ENCODE peak calls at places on chromosomes 13 and 19, in eight cellular contexts. One of them, this sample, is unnamed.

GRCh38 chr13:79241697-79242096 is 164.4 kb downstream of the RBM26 start:
- DNase-seq in stimulated activated CD8-positive, alpha-beta memory T cell treated with anti-CD3 and anti-CD28 coated beads, Interleukin-12 subunit alpha, Interleukin-12 subunit beta, amount 100 ng/mL, for 4 hours: no peak
- DNase-seq in breast epithelium: no peak
- DNase-seq in stimulated activated CD4-positive, alpha-beta T cell treated with anti-CD3 and anti-CD28 coated beads, Interleukin-2, amount 100 ng/mL, for 48 hours: no peak
- DNase-seq in AG09309: no peak
- DNase-seq in T-cell: no peak
- DNase-seq in stimulated activated naive CD4-positive, alpha-beta T cell: no peak
- DNase-seq in LoVo: no peak
- DNase-seq in this sample: no peak

GRCh38 chr19:38213911-38214625 is 10.0 kb downstream of the DPF1 start:
- DNase-seq in stimulated activated CD8-positive, alpha-beta memory T cell treated with anti-CD3 and anti-CD28 coated beads, Interleukin-12 subunit alpha, Interleukin-12 subunit beta, amount 100 ng/mL, for 4 hours: peak
- DNase-seq in breast epithelium: no peak
- DNase-seq in stimulated activated CD4-positive, alpha-beta T cell treated with anti-CD3 and anti-CD28 coated beads, Interleukin-2, amount 100 ng/mL, for 48 hours: peak
- DNase-seq in AG09309: peak
- DNase-seq in T-cell: peak
- DNase-seq in stimulated activated naive CD4-positive, alpha-beta T cell: no peak
- DNase-seq in LoVo: no peak
- DNase-seq in this sample: no peak

GRCh38 chr13:25042141-25042540 is 53.8 kb upstream of the PABPC3 start:
- DNase-seq in stimulated activated CD8-positive, alpha-beta memory T cell treated with anti-CD3 and anti-CD28 coated beads, Interleukin-12 subunit alpha, Interleukin-12 subunit beta, amount 100 ng/mL, for 4 hours: no peak
- DNase-seq in breast epithelium: no peak
- DNase-seq in stimulated activated CD4-positive, alpha-beta T cell treated with anti-CD3 and anti-CD28 coated beads, Interleukin-2, amount 100 ng/mL, for 48 hours: no peak
- DNase-seq in AG09309: no peak
- DNase-seq in T-cell: no peak
- DNase-seq in stimulated activated naive CD4-positive, alpha-beta T cell: no peak
- DNase-seq in LoVo: no peak
- DNase-seq in this sample: no peak

GRCh38 chr19:32234663-32235217 is 110.7 kb upstream of the ZNF507 start:
- DNase-seq in stimulated activated CD8-positive, alpha-beta memory T cell treated with anti-CD3 and anti-CD28 coated beads, Interleukin-12 subunit alpha, Interleukin-12 subunit beta, amount 100 ng/mL, for 4 hours: no peak
- DNase-seq in breast epithelium: no peak
- DNase-seq in stimulated activated CD4-positive, alpha-beta T cell treated with anti-CD3 and anti-CD28 coated beads, Interleukin-2, amount 100 ng/mL, for 48 hours: no peak
- DNase-seq in AG09309: no peak
- DNase-seq in T-cell: no peak
- DNase-seq in stimulated activated naive CD4-positive, alpha-beta T cell: no peak
- DNase-seq in LoVo: no peak
- DNase-seq in this sample: no peak

GRCh38 chr19:16573925-16574324 is 1.7 kb upstream of the SLC35E1 start:
- DNase-seq in stimulated activated CD8-positive, alpha-beta memory T cell treated with anti-CD3 and anti-CD28 coated beads, Interleukin-12 subunit alpha, Interleukin-12 subunit beta, amount 100 ng/mL, for 4 hours: no peak
- DNase-seq in breast epithelium: no peak
- DNase-seq in stimulated activated CD4-positive, alpha-beta T cell treated with anti-CD3 and anti-CD28 coated beads, Interleukin-2, amount 100 ng/mL, for 48 hours: no peak
- DNase-seq in AG09309: no peak
- DNase-seq in T-cell: no peak
- DNase-seq in stimulated activated naive CD4-positive, alpha-beta T cell: no peak
- DNase-seq in LoVo: no peak
- DNase-seq in this sample: no peak

GRCh38 chr19:31905980-31906948 is 439.1 kb upstream of the ZNF507 start:
- DNase-seq in stimulated activated CD8-positive, alpha-beta memory T cell treated with anti-CD3 and anti-CD28 coated beads, Interleukin-12 subunit alpha, Interleukin-12 subunit beta, amount 100 ng/mL, for 4 hours: no peak
- DNase-seq in breast epithelium: no peak
- DNase-seq in stimulated activated CD4-positive, alpha-beta T cell treated with anti-CD3 and anti-CD28 coated beads, Interleukin-2, amount 100 ng/mL, for 48 hours: no peak
- DNase-seq in AG09309: no peak
- DNase-seq in T-cell: no peak
- DNase-seq in stimulated activated naive CD4-positive, alpha-beta T cell: no peak
- DNase-seq in LoVo: no peak
- DNase-seq in this sample: no peak

GRCh38 chr13:27967736-27968315 is 1.3 kb downstream of the CDX2 start:
- DNase-seq in stimulated activated CD8-positive, alpha-beta memory T cell treated with anti-CD3 and anti-CD28 coated beads, Interleukin-12 subunit alpha, Interleukin-12 subunit beta, amount 100 ng/mL, for 4 hours: no peak
- DNase-seq in breast epithelium: no peak
- DNase-seq in stimulated activated CD4-positive, alpha-beta T cell treated with anti-CD3 and anti-CD28 coated beads, Interleukin-2, amount 100 ng/mL, for 48 hours: no peak
- DNase-seq in AG09309: no peak
- DNase-seq in T-cell: no peak
- DNase-seq in stimulated activated naive CD4-positive, alpha-beta T cell: no peak
- DNase-seq in LoVo: no peak
- DNase-seq in this sample: no peak

GRCh38 chr19:53865523-53865917 is 2.2 kb upstream of the MYADM start:
- DNase-seq in stimulated activated CD8-positive, alpha-beta memory T cell treated with anti-CD3 and anti-CD28 coated beads, Interleukin-12 subunit alpha, Interleukin-12 subunit beta, amount 100 ng/mL, for 4 hours: no peak
- DNase-seq in breast epithelium: no peak
- DNase-seq in stimulated activated CD4-positive, alpha-beta T cell treated with anti-CD3 and anti-CD28 coated beads, Interleukin-2, amount 100 ng/mL, for 48 hours: no peak
- DNase-seq in AG09309: no peak
- DNase-seq in T-cell: no peak
- DNase-seq in stimulated activated naive CD4-positive, alpha-beta T cell: no peak
- DNase-seq in LoVo: no peak
- DNase-seq in this sample: no peak

GRCh38 chr19:7848779-7849457 is 18.9 kb downstream of the EVI5L start:
- DNase-seq in stimulated activated CD8-positive, alpha-beta memory T cell treated with anti-CD3 and anti-CD28 coated beads, Interleukin-12 subunit alpha, Interleukin-12 subunit beta, amount 100 ng/mL, for 4 hours: no peak
- DNase-seq in breast epithelium: no peak
- DNase-seq in stimulated activated CD4-positive, alpha-beta T cell treated with anti-CD3 and anti-CD28 coated beads, Interleukin-2, amount 100 ng/mL, for 48 hours: no peak
- DNase-seq in AG09309: no peak
- DNase-seq in T-cell: no peak
- DNase-seq in stimulated activated naive CD4-positive, alpha-beta T cell: no peak
- DNase-seq in LoVo: no peak
- DNase-seq in this sample: peak

GRCh38 chr13:100156786-100157185 is 67.9 kb downstream of the PCCA start:
- DNase-seq in stimulated activated CD8-positive, alpha-beta memory T cell treated with anti-CD3 and anti-CD28 coated beads, Interleukin-12 subunit alpha, Interleukin-12 subunit beta, amount 100 ng/mL, for 4 hours: no peak
- DNase-seq in breast epithelium: no peak
- DNase-seq in stimulated activated CD4-positive, alpha-beta T cell treated with anti-CD3 and anti-CD28 coated beads, Interleukin-2, amount 100 ng/mL, for 48 hours: no peak
- DNase-seq in AG09309: peak
- DNase-seq in T-cell: no peak
- DNase-seq in stimulated activated naive CD4-positive, alpha-beta T cell: no peak
- DNase-seq in LoVo: no peak
- DNase-seq in this sample: no peak

GRCh38 chr19:4556574-4557185 is 2.8 kb downstream of the SEMA6B start:
- DNase-seq in stimulated activated CD8-positive, alpha-beta memory T cell treated with anti-CD3 and anti-CD28 coated beads, Interleukin-12 subunit alpha, Interleukin-12 subunit beta, amount 100 ng/mL, for 4 hours: no peak
- DNase-seq in breast epithelium: no peak
- DNase-seq in stimulated activated CD4-positive, alpha-beta T cell treated with anti-CD3 and anti-CD28 coated beads, Interleukin-2, amount 100 ng/mL, for 48 hours: peak
- DNase-seq in AG09309: no peak
- DNase-seq in T-cell: no peak
- DNase-seq in stimulated activated naive CD4-positive, alpha-beta T cell: no peak
- DNase-seq in LoVo: peak
- DNase-seq in this sample: no peak

GRCh38 chr13:100879255-100879654 is 204.7 kb upstream of the TMTC4 start:
- DNase-seq in stimulated activated CD8-positive, alpha-beta memory T cell treated with anti-CD3 and anti-CD28 coated beads, Interleukin-12 subunit alpha, Interleukin-12 subunit beta, amount 100 ng/mL, for 4 hours: no peak
- DNase-seq in breast epithelium: no peak
- DNase-seq in stimulated activated CD4-positive, alpha-beta T cell treated with anti-CD3 and anti-CD28 coated beads, Interleukin-2, amount 100 ng/mL, for 48 hours: no peak
- DNase-seq in AG09309: no peak
- DNase-seq in T-cell: no peak
- DNase-seq in stimulated activated naive CD4-positive, alpha-beta T cell: no peak
- DNase-seq in LoVo: no peak
- DNase-seq in this sample: no peak

GRCh38 chr19:16627194-16627927 is 643 bp downstream of the MED26 start:
- DNase-seq in stimulated activated CD8-positive, alpha-beta memory T cell treated with anti-CD3 and anti-CD28 coated beads, Interleukin-12 subunit alpha, Interleukin-12 subunit beta, amount 100 ng/mL, for 4 hours: peak
- DNase-seq in breast epithelium: no peak
- DNase-seq in stimulated activated CD4-positive, alpha-beta T cell treated with anti-CD3 and anti-CD28 coated beads, Interleukin-2, amount 100 ng/mL, for 48 hours: no peak
- DNase-seq in AG09309: no peak
- DNase-seq in T-cell: no peak
- DNase-seq in stimulated activated naive CD4-positive, alpha-beta T cell: peak
- DNase-seq in LoVo: no peak
- DNase-seq in this sample: no peak

GRCh38 chr19:41354343-41354974 is 737 bp upstream of the TGFB1 start:
- DNase-seq in stimulated activated CD8-positive, alpha-beta memory T cell treated with anti-CD3 and anti-CD28 coated beads, Interleukin-12 subunit alpha, Interleukin-12 subunit beta, amount 100 ng/mL, for 4 hours: no peak
- DNase-seq in breast epithelium: no peak
- DNase-seq in stimulated activated CD4-positive, alpha-beta T cell treated with anti-CD3 and anti-CD28 coated beads, Interleukin-2, amount 100 ng/mL, for 48 hours: no peak
- DNase-seq in AG09309: no peak
- DNase-seq in T-cell: no peak
- DNase-seq in stimulated activated naive CD4-positive, alpha-beta T cell: no peak
- DNase-seq in LoVo: no peak
- DNase-seq in this sample: no peak

GRCh38 chr13:71786815-71787214 is 80.2 kb downstream of the DACH1 start:
- DNase-seq in stimulated activated CD8-positive, alpha-beta memory T cell treated with anti-CD3 and anti-CD28 coated beads, Interleukin-12 subunit alpha, Interleukin-12 subunit beta, amount 100 ng/mL, for 4 hours: no peak
- DNase-seq in breast epithelium: no peak
- DNase-seq in stimulated activated CD4-positive, alpha-beta T cell treated with anti-CD3 and anti-CD28 coated beads, Interleukin-2, amount 100 ng/mL, for 48 hours: no peak
- DNase-seq in AG09309: no peak
- DNase-seq in T-cell: no peak
- DNase-seq in stimulated activated naive CD4-positive, alpha-beta T cell: no peak
- DNase-seq in LoVo: no peak
- DNase-seq in this sample: no peak

GRCh38 chr19:36950335-36951119 is 34.4 kb downstream of the ZNF568 start:
- DNase-seq in stimulated activated CD8-positive, alpha-beta memory T cell treated with anti-CD3 and anti-CD28 coated beads, Interleukin-12 subunit alpha, Interleukin-12 subunit beta, amount 100 ng/mL, for 4 hours: no peak
- DNase-seq in breast epithelium: no peak
- DNase-seq in stimulated activated CD4-positive, alpha-beta T cell treated with anti-CD3 and anti-CD28 coated beads, Interleukin-2, amount 100 ng/mL, for 48 hours: no peak
- DNase-seq in AG09309: no peak
- DNase-seq in T-cell: no peak
- DNase-seq in stimulated activated naive CD4-positive, alpha-beta T cell: no peak
- DNase-seq in LoVo: no peak
- DNase-seq in this sample: no peak

GRCh38 chr19:40521276-40521675 is 54.5 kb downstream of the SPTBN4 start:
- DNase-seq in stimulated activated CD8-positive, alpha-beta memory T cell treated with anti-CD3 and anti-CD28 coated beads, Interleukin-12 subunit alpha, Interleukin-12 subunit beta, amount 100 ng/mL, for 4 hours: no peak
- DNase-seq in breast epithelium: no peak
- DNase-seq in stimulated activated CD4-positive, alpha-beta T cell treated with anti-CD3 and anti-CD28 coated beads, Interleukin-2, amount 100 ng/mL, for 48 hours: no peak
- DNase-seq in AG09309: peak
- DNase-seq in T-cell: no peak
- DNase-seq in stimulated activated naive CD4-positive, alpha-beta T cell: no peak
- DNase-seq in LoVo: no peak
- DNase-seq in this sample: no peak

GRCh38 chr13:42068886-42069285 is 20.4 kb downstream of the DGKH start:
- DNase-seq in stimulated activated CD8-positive, alpha-beta memory T cell treated with anti-CD3 and anti-CD28 coated beads, Interleukin-12 subunit alpha, Interleukin-12 subunit beta, amount 100 ng/mL, for 4 hours: no peak
- DNase-seq in breast epithelium: no peak
- DNase-seq in stimulated activated CD4-positive, alpha-beta T cell treated with anti-CD3 and anti-CD28 coated beads, Interleukin-2, amount 100 ng/mL, for 48 hours: no peak
- DNase-seq in AG09309: no peak
- DNase-seq in T-cell: no peak
- DNase-seq in stimulated activated naive CD4-positive, alpha-beta T cell: no peak
- DNase-seq in LoVo: no peak
- DNase-seq in this sample: no peak

GRCh38 chr13:47661076-47661475 is 340.0 kb downstream of the SUCLA2 start:
- DNase-seq in stimulated activated CD8-positive, alpha-beta memory T cell treated with anti-CD3 and anti-CD28 coated beads, Interleukin-12 subunit alpha, Interleukin-12 subunit beta, amount 100 ng/mL, for 4 hours: no peak
- DNase-seq in breast epithelium: no peak
- DNase-seq in stimulated activated CD4-positive, alpha-beta T cell treated with anti-CD3 and anti-CD28 coated beads, Interleukin-2, amount 100 ng/mL, for 48 hours: no peak
- DNase-seq in AG09309: peak
- DNase-seq in T-cell: no peak
- DNase-seq in stimulated activated naive CD4-positive, alpha-beta T cell: no peak
- DNase-seq in LoVo: no peak
- DNase-seq in this sample: no peak

GRCh38 chr19:2982983-2983350 is 5.6 kb downstream of the TLE6 start:
- DNase-seq in stimulated activated CD8-positive, alpha-beta memory T cell treated with anti-CD3 and anti-CD28 coated beads, Interleukin-12 subunit alpha, Interleukin-12 subunit beta, amount 100 ng/mL, for 4 hours: no peak
- DNase-seq in breast epithelium: peak
- DNase-seq in stimulated activated CD4-positive, alpha-beta T cell treated with anti-CD3 and anti-CD28 coated beads, Interleukin-2, amount 100 ng/mL, for 48 hours: no peak
- DNase-seq in AG09309: no peak
- DNase-seq in T-cell: no peak
- DNase-seq in stimulated activated naive CD4-positive, alpha-beta T cell: no peak
- DNase-seq in LoVo: no peak
- DNase-seq in this sample: peak

GRCh38 chr19:13797058-13797440 is 1.8 kb downstream of the ZSWIM4 start:
- DNase-seq in stimulated activated CD8-positive, alpha-beta memory T cell treated with anti-CD3 and anti-CD28 coated beads, Interleukin-12 subunit alpha, Interleukin-12 subunit beta, amount 100 ng/mL, for 4 hours: no peak
- DNase-seq in breast epithelium: no peak
- DNase-seq in stimulated activated CD4-positive, alpha-beta T cell treated with anti-CD3 and anti-CD28 coated beads, Interleukin-2, amount 100 ng/mL, for 48 hours: no peak
- DNase-seq in AG09309: no peak
- DNase-seq in T-cell: no peak
- DNase-seq in stimulated activated naive CD4-positive, alpha-beta T cell: no peak
- DNase-seq in LoVo: no peak
- DNase-seq in this sample: no peak

GRCh38 chr19:13231663-13232062 is 81.5 kb downstream of the IER2 start:
- DNase-seq in stimulated activated CD8-positive, alpha-beta memory T cell treated with anti-CD3 and anti-CD28 coated beads, Interleukin-12 subunit alpha, Interleukin-12 subunit beta, amount 100 ng/mL, for 4 hours: no peak
- DNase-seq in breast epithelium: no peak
- DNase-seq in stimulated activated CD4-positive, alpha-beta T cell treated with anti-CD3 and anti-CD28 coated beads, Interleukin-2, amount 100 ng/mL, for 48 hours: no peak
- DNase-seq in AG09309: no peak
- DNase-seq in T-cell: no peak
- DNase-seq in stimulated activated naive CD4-positive, alpha-beta T cell: no peak
- DNase-seq in LoVo: no peak
- DNase-seq in this sample: no peak

GRCh38 chr13:78608705-78609463 is 5.5 kb upstream of the POU4F1 start:
- DNase-seq in stimulated activated CD8-positive, alpha-beta memory T cell treated with anti-CD3 and anti-CD28 coated beads, Interleukin-12 subunit alpha, Interleukin-12 subunit beta, amount 100 ng/mL, for 4 hours: no peak
- DNase-seq in breast epithelium: no peak
- DNase-seq in stimulated activated CD4-positive, alpha-beta T cell treated with anti-CD3 and anti-CD28 coated beads, Interleukin-2, amount 100 ng/mL, for 48 hours: no peak
- DNase-seq in AG09309: no peak
- DNase-seq in T-cell: no peak
- DNase-seq in stimulated activated naive CD4-positive, alpha-beta T cell: no peak
- DNase-seq in LoVo: no peak
- DNase-seq in this sample: no peak

GRCh38 chr19:45514376-45515051 is 7.2 kb downstream of the VASP start:
- DNase-seq in stimulated activated CD8-positive, alpha-beta memory T cell treated with anti-CD3 and anti-CD28 coated beads, Interleukin-12 subunit alpha, Interleukin-12 subunit beta, amount 100 ng/mL, for 4 hours: no peak
- DNase-seq in breast epithelium: no peak
- DNase-seq in stimulated activated CD4-positive, alpha-beta T cell treated with anti-CD3 and anti-CD28 coated beads, Interleukin-2, amount 100 ng/mL, for 48 hours: no peak
- DNase-seq in AG09309: no peak
- DNase-seq in T-cell: no peak
- DNase-seq in stimulated activated naive CD4-positive, alpha-beta T cell: no peak
- DNase-seq in LoVo: peak
- DNase-seq in this sample: no peak

GRCh38 chr13:51818771-51819511 is 15.0 kb upstream of the DHRS12 start:
- DNase-seq in stimulated activated CD8-positive, alpha-beta memory T cell treated with anti-CD3 and anti-CD28 coated beads, Interleukin-12 subunit alpha, Interleukin-12 subunit beta, amount 100 ng/mL, for 4 hours: peak
- DNase-seq in breast epithelium: no peak
- DNase-seq in stimulated activated CD4-positive, alpha-beta T cell treated with anti-CD3 and anti-CD28 coated beads, Interleukin-2, amount 100 ng/mL, for 48 hours: peak
- DNase-seq in AG09309: peak
- DNase-seq in T-cell: no peak
- DNase-seq in stimulated activated naive CD4-positive, alpha-beta T cell: peak
- DNase-seq in LoVo: no peak
- DNase-seq in this sample: no peak

GRCh38 chr13:101473458-101473857 is 21.0 kb downstream of the ITGBL1 start:
- DNase-seq in stimulated activated CD8-positive, alpha-beta memory T cell treated with anti-CD3 and anti-CD28 coated beads, Interleukin-12 subunit alpha, Interleukin-12 subunit beta, amount 100 ng/mL, for 4 hours: no peak
- DNase-seq in breast epithelium: no peak
- DNase-seq in stimulated activated CD4-positive, alpha-beta T cell treated with anti-CD3 and anti-CD28 coated beads, Interleukin-2, amount 100 ng/mL, for 48 hours: no peak
- DNase-seq in AG09309: no peak
- DNase-seq in T-cell: no peak
- DNase-seq in stimulated activated naive CD4-positive, alpha-beta T cell: no peak
- DNase-seq in LoVo: no peak
- DNase-seq in this sample: peak

GRCh38 chr13:25200783-25201182 is 28.7 kb upstream of the AMER2 start:
- DNase-seq in stimulated activated CD8-positive, alpha-beta memory T cell treated with anti-CD3 and anti-CD28 coated beads, Interleukin-12 subunit alpha, Interleukin-12 subunit beta, amount 100 ng/mL, for 4 hours: no peak
- DNase-seq in breast epithelium: no peak
- DNase-seq in stimulated activated CD4-positive, alpha-beta T cell treated with anti-CD3 and anti-CD28 coated beads, Interleukin-2, amount 100 ng/mL, for 48 hours: no peak
- DNase-seq in AG09309: no peak
- DNase-seq in T-cell: no peak
- DNase-seq in stimulated activated naive CD4-positive, alpha-beta T cell: no peak
- DNase-seq in LoVo: no peak
- DNase-seq in this sample: no peak

GRCh38 chr13:39777527-39778061 is 122.1 kb downstream of the COG6 start:
- DNase-seq in stimulated activated CD8-positive, alpha-beta memory T cell treated with anti-CD3 and anti-CD28 coated beads, Interleukin-12 subunit alpha, Interleukin-12 subunit beta, amount 100 ng/mL, for 4 hours: no peak
- DNase-seq in breast epithelium: no peak
- DNase-seq in stimulated activated CD4-positive, alpha-beta T cell treated with anti-CD3 and anti-CD28 coated beads, Interleukin-2, amount 100 ng/mL, for 48 hours: peak
- DNase-seq in AG09309: peak
- DNase-seq in T-cell: no peak
- DNase-seq in stimulated activated naive CD4-positive, alpha-beta T cell: no peak
- DNase-seq in LoVo: peak
- DNase-seq in this sample: no peak

GRCh38 chr19:56403261-56403660 is 871 bp upstream of the ZNF583 start:
- DNase-seq in stimulated activated CD8-positive, alpha-beta memory T cell treated with anti-CD3 and anti-CD28 coated beads, Interleukin-12 subunit alpha, Interleukin-12 subunit beta, amount 100 ng/mL, for 4 hours: no peak
- DNase-seq in breast epithelium: no peak
- DNase-seq in stimulated activated CD4-positive, alpha-beta T cell treated with anti-CD3 and anti-CD28 coated beads, Interleukin-2, amount 100 ng/mL, for 48 hours: no peak
- DNase-seq in AG09309: no peak
- DNase-seq in T-cell: no peak
- DNase-seq in stimulated activated naive CD4-positive, alpha-beta T cell: no peak
- DNase-seq in LoVo: no peak
- DNase-seq in this sample: no peak

GRCh38 chr13:44648392-44649117 is 72.4 kb upstream of the TSC22D1 start:
- DNase-seq in stimulated activated CD8-positive, alpha-beta memory T cell treated with anti-CD3 and anti-CD28 coated beads, Interleukin-12 subunit alpha, Interleukin-12 subunit beta, amount 100 ng/mL, for 4 hours: no peak
- DNase-seq in breast epithelium: no peak
- DNase-seq in stimulated activated CD4-positive, alpha-beta T cell treated with anti-CD3 and anti-CD28 coated beads, Interleukin-2, amount 100 ng/mL, for 48 hours: no peak
- DNase-seq in AG09309: no peak
- DNase-seq in T-cell: no peak
- DNase-seq in stimulated activated naive CD4-positive, alpha-beta T cell: no peak
- DNase-seq in LoVo: no peak
- DNase-seq in this sample: no peak

GRCh38 chr13:43405457-43405856 is 381.3 kb downstream of the ENOX1 start:
- DNase-seq in stimulated activated CD8-positive, alpha-beta memory T cell treated with anti-CD3 and anti-CD28 coated beads, Interleukin-12 subunit alpha, Interleukin-12 subunit beta, amount 100 ng/mL, for 4 hours: no peak
- DNase-seq in breast epithelium: no peak
- DNase-seq in stimulated activated CD4-positive, alpha-beta T cell treated with anti-CD3 and anti-CD28 coated beads, Interleukin-2, amount 100 ng/mL, for 48 hours: no peak
- DNase-seq in AG09309: no peak
- DNase-seq in T-cell: no peak
- DNase-seq in stimulated activated naive CD4-positive, alpha-beta T cell: no peak
- DNase-seq in LoVo: no peak
- DNase-seq in this sample: no peak

GRCh38 chr13:111909501-111909900 is 157.4 kb upstream of the SOX1 start:
- DNase-seq in stimulated activated CD8-positive, alpha-beta memory T cell treated with anti-CD3 and anti-CD28 coated beads, Interleukin-12 subunit alpha, Interleukin-12 subunit beta, amount 100 ng/mL, for 4 hours: no peak
- DNase-seq in breast epithelium: no peak
- DNase-seq in stimulated activated CD4-positive, alpha-beta T cell treated with anti-CD3 and anti-CD28 coated beads, Interleukin-2, amount 100 ng/mL, for 48 hours: no peak
- DNase-seq in AG09309: no peak
- DNase-seq in T-cell: no peak
- DNase-seq in stimulated activated naive CD4-positive, alpha-beta T cell: no peak
- DNase-seq in LoVo: no peak
- DNase-seq in this sample: no peak

GRCh38 chr13:37651891-37652290 is 53.3 kb upstream of the POSTN start:
- DNase-seq in stimulated activated CD8-positive, alpha-beta memory T cell treated with anti-CD3 and anti-CD28 coated beads, Interleukin-12 subunit alpha, Interleukin-12 subunit beta, amount 100 ng/mL, for 4 hours: no peak
- DNase-seq in breast epithelium: no peak
- DNase-seq in stimulated activated CD4-positive, alpha-beta T cell treated with anti-CD3 and anti-CD28 coated beads, Interleukin-2, amount 100 ng/mL, for 48 hours: no peak
- DNase-seq in AG09309: no peak
- DNase-seq in T-cell: no peak
- DNase-seq in stimulated activated naive CD4-positive, alpha-beta T cell: no peak
- DNase-seq in LoVo: no peak
- DNase-seq in this sample: no peak

GRCh38 chr19:48095637-48096175 is 14.9 kb downstream of the PLA2G4C start:
- DNase-seq in stimulated activated CD8-positive, alpha-beta memory T cell treated with anti-CD3 and anti-CD28 coated beads, Interleukin-12 subunit alpha, Interleukin-12 subunit beta, amount 100 ng/mL, for 4 hours: no peak
- DNase-seq in breast epithelium: no peak
- DNase-seq in stimulated activated CD4-positive, alpha-beta T cell treated with anti-CD3 and anti-CD28 coated beads, Interleukin-2, amount 100 ng/mL, for 48 hours: no peak
- DNase-seq in AG09309: no peak
- DNase-seq in T-cell: no peak
- DNase-seq in stimulated activated naive CD4-positive, alpha-beta T cell: no peak
- DNase-seq in LoVo: no peak
- DNase-seq in this sample: no peak